ENCODE peak calls at places on chromosome 9, in eight cellular contexts. D is NCI-H460; U is naive B cell; M is G401; G is activated CD8-positive, alpha-beta memory T cell treated with anti-CD3 and anti-CD28 coated beads for 48 hours; B is amygdala; O is iris pigment epithelial cell; Y is stimulated activated naive CD4-positive, alpha-beta T cell. J is an unnamed sample.
A peak's percentile ranks its signal among the peaks of the same experiment; 100 is the strongest.

GRCh38 chr9:116673375-116673774 is 13.7 kb upstream of the TRIM32 start:
- DNase-seq in D (no peak), U (no peak), M (no peak), G (no peak), B (no peak), O (no peak), Y (no peak), J (no peak)

GRCh38 chr9:36317766-36318165 is 59.5 kb upstream of the GNE start:
- DNase-seq in D (no peak), U (no peak), M (no peak), G (no peak), B (peak; percentile 15), O (no peak), Y (no peak), J (no peak)

GRCh38 chr9:15220658-15221310 is 86.2 kb downstream of the TTC39B start:
- DNase-seq in D (no peak), U (no peak), M (no peak), G (no peak), B (no peak), O (no peak), Y (no peak), J (no peak)

GRCh38 chr9:33289936-33290246 is 425 bp upstream of the NFX1 start:
- DNase-seq in D (no peak), U (no peak), M (no peak), G (no peak), B (no peak), O (no peak), Y (no peak), J (no peak)

GRCh38 chr9:6924988-6925563 is 167.3 kb downstream of the KDM4C start:
- DNase-seq in D (no peak), U (no peak), M (peak; percentile 80), G (no peak), B (no peak), O (no peak), Y (no peak), J (no peak)

GRCh38 chr9:128203024-128203841 is at the start of gene DNM1:
- DNase-seq in D (peak; percentile 39), U (peak; percentile 76), M (peak; percentile 75), G (peak; percentile 44), B (peak; percentile 39), O (peak; percentile 45), Y (peak; percentile 54), J (peak; percentile 23)

GRCh38 chr9:37920471-37921167 is 16.7 kb upstream of the SLC25A51 start:
- DNase-seq in D (no peak), U (no peak), M (no peak), G (no peak), B (no peak), O (no peak), Y (no peak), J (no peak)

GRCh38 chr9:78436873-78437272 is 139.9 kb downstream of the PSAT1 start:
- DNase-seq in D (no peak), U (no peak), M (no peak), G (no peak), B (no peak), O (no peak), Y (no peak), J (no peak)

GRCh38 chr9:123353984-123354591 is 1.9 kb upstream of the CRB2 start:
- DNase-seq in D (peak; percentile 54), U (peak; percentile 53), M (peak; percentile 43), G (peak; percentile 44), B (peak; percentile 74), O (peak; percentile 42), Y (peak; percentile 11), J (no peak)

GRCh38 chr9:96014078-96014477 is 138.6 kb downstream of the ERCC6L2 start:
- DNase-seq in D (no peak), U (no peak), M (no peak), G (no peak), B (no peak), O (no peak), Y (peak; percentile 57), J (no peak)

GRCh38 chr9:137031904-137032639 is at the start of gene FUT7:
- DNase-seq in D (no peak), U (peak; percentile 71), M (no peak), G (no peak), B (no peak), O (no peak), Y (no peak), J (no peak)

GRCh38 chr9:129406278-129407225 is 214.3 kb downstream of the C9orf50 start:
- DNase-seq in D (peak; percentile 86), U (no peak), M (no peak), G (no peak), B (no peak), O (no peak), Y (no peak), J (peak; percentile 13)

GRCh38 chr9:114004221-114004716 is 73.8 kb downstream of the AMBP start:
- DNase-seq in D (no peak), U (no peak), M (peak; percentile 76), G (no peak), B (peak; percentile 26), O (no peak), Y (no peak), J (no peak)

GRCh38 chr9:94706922-94707321 is 19.6 kb upstream of the AOPEP start:
- DNase-seq in D (no peak), U (no peak), M (no peak), G (no peak), B (no peak), O (no peak), Y (no peak), J (no peak)

GRCh38 chr9:81411961-81412360 is 277.4 kb downstream of the TLE1 start:
- DNase-seq in D (no peak), U (no peak), M (no peak), G (no peak), B (no peak), O (no peak), Y (no peak), J (no peak)